ENCODE peak calls at places on chromosome 21, in ten cellular contexts. One of them, this sample, is unnamed.

GRCh38 chr21:15850645-15851044 is 120.9 kb downstream of the USP25 start:
- DNase-seq in cardiac muscle cell: peak
- DNase-seq in activated naive CD4-positive, alpha-beta T cell treated with Interleukin-2 at 50 U/mL for 16 hours: no peak
- DNase-seq in K562: no peak
- DNase-seq in NCI-H1436 treated with DMSO at 0.1 percent for 48 hours: no peak
- DNase-seq in central memory CD8-positive, alpha-beta T cell: no peak
- DNase-seq in GM10248: no peak
- DNase-seq in stimulated activated CD4-positive, alpha-beta T cell treated with anti-CD3 and anti-CD28 coated beads, Interleukin-15, amount 100 ng/mL, for 24 hours: no peak
- DNase-seq in fibroblast of lung: peak
- DNase-seq in stromal cell of bone marrow: peak
- DNase-seq in this sample: no peak

GRCh38 chr21:38989745-38990423 is 184.2 kb downstream of the ETS2 start:
- DNase-seq in cardiac muscle cell: peak
- DNase-seq in activated naive CD4-positive, alpha-beta T cell treated with Interleukin-2 at 50 U/mL for 16 hours: no peak
- DNase-seq in K562: no peak
- DNase-seq in NCI-H1436 treated with DMSO at 0.1 percent for 48 hours: no peak
- DNase-seq in central memory CD8-positive, alpha-beta T cell: no peak
- DNase-seq in GM10248: no peak
- DNase-seq in stimulated activated CD4-positive, alpha-beta T cell treated with anti-CD3 and anti-CD28 coated beads, Interleukin-15, amount 100 ng/mL, for 24 hours: no peak
- DNase-seq in fibroblast of lung: peak
- DNase-seq in stromal cell of bone marrow: peak
- DNase-seq in this sample: peak

GRCh38 chr21:37711294-37711844 is 204.9 kb downstream of the KCNJ6 start:
- DNase-seq in cardiac muscle cell: no peak
- DNase-seq in activated naive CD4-positive, alpha-beta T cell treated with Interleukin-2 at 50 U/mL for 16 hours: no peak
- DNase-seq in K562: no peak
- DNase-seq in NCI-H1436 treated with DMSO at 0.1 percent for 48 hours: no peak
- DNase-seq in central memory CD8-positive, alpha-beta T cell: no peak
- DNase-seq in GM10248: no peak
- DNase-seq in stimulated activated CD4-positive, alpha-beta T cell treated with anti-CD3 and anti-CD28 coated beads, Interleukin-15, amount 100 ng/mL, for 24 hours: no peak
- DNase-seq in fibroblast of lung: no peak
- DNase-seq in stromal cell of bone marrow: no peak
- DNase-seq in this sample: no peak

GRCh38 chr21:44695176-44695575 is 1.8 kb upstream of the KRTAP10-12 start:
- DNase-seq in cardiac muscle cell: no peak
- DNase-seq in activated naive CD4-positive, alpha-beta T cell treated with Interleukin-2 at 50 U/mL for 16 hours: no peak
- DNase-seq in K562: peak
- DNase-seq in NCI-H1436 treated with DMSO at 0.1 percent for 48 hours: no peak
- DNase-seq in central memory CD8-positive, alpha-beta T cell: no peak
- DNase-seq in GM10248: no peak
- DNase-seq in stimulated activated CD4-positive, alpha-beta T cell treated with anti-CD3 and anti-CD28 coated beads, Interleukin-15, amount 100 ng/mL, for 24 hours: no peak
- DNase-seq in fibroblast of lung: no peak
- DNase-seq in stromal cell of bone marrow: no peak
- DNase-seq in this sample: no peak

GRCh38 chr21:27532081-27532480 is 565.2 kb upstream of the ADAMTS5 start:
- DNase-seq in cardiac muscle cell: peak
- DNase-seq in activated naive CD4-positive, alpha-beta T cell treated with Interleukin-2 at 50 U/mL for 16 hours: no peak
- DNase-seq in K562: no peak
- DNase-seq in NCI-H1436 treated with DMSO at 0.1 percent for 48 hours: no peak
- DNase-seq in central memory CD8-positive, alpha-beta T cell: no peak
- DNase-seq in GM10248: no peak
- DNase-seq in stimulated activated CD4-positive, alpha-beta T cell treated with anti-CD3 and anti-CD28 coated beads, Interleukin-15, amount 100 ng/mL, for 24 hours: no peak
- DNase-seq in fibroblast of lung: peak
- DNase-seq in stromal cell of bone marrow: no peak
- DNase-seq in this sample: no peak

GRCh38 chr21:32046191-32046590 is 173.4 kb downstream of the HUNK start:
- DNase-seq in cardiac muscle cell: no peak
- DNase-seq in activated naive CD4-positive, alpha-beta T cell treated with Interleukin-2 at 50 U/mL for 16 hours: no peak
- DNase-seq in K562: no peak
- DNase-seq in NCI-H1436 treated with DMSO at 0.1 percent for 48 hours: no peak
- DNase-seq in central memory CD8-positive, alpha-beta T cell: no peak
- DNase-seq in GM10248: no peak
- DNase-seq in stimulated activated CD4-positive, alpha-beta T cell treated with anti-CD3 and anti-CD28 coated beads, Interleukin-15, amount 100 ng/mL, for 24 hours: no peak
- DNase-seq in fibroblast of lung: no peak
- DNase-seq in stromal cell of bone marrow: no peak
- DNase-seq in this sample: peak

GRCh38 chr21:38282921-38283320 is 26.1 kb downstream of the KCNJ15 start:
- DNase-seq in cardiac muscle cell: peak
- DNase-seq in activated naive CD4-positive, alpha-beta T cell treated with Interleukin-2 at 50 U/mL for 16 hours: no peak
- DNase-seq in K562: no peak
- DNase-seq in NCI-H1436 treated with DMSO at 0.1 percent for 48 hours: no peak
- DNase-seq in central memory CD8-positive, alpha-beta T cell: no peak
- DNase-seq in GM10248: no peak
- DNase-seq in stimulated activated CD4-positive, alpha-beta T cell treated with anti-CD3 and anti-CD28 coated beads, Interleukin-15, amount 100 ng/mL, for 24 hours: no peak
- DNase-seq in fibroblast of lung: peak
- DNase-seq in stromal cell of bone marrow: peak
- DNase-seq in this sample: no peak

GRCh38 chr21:14569868-14570267 is 23.8 kb upstream of the SAMSN1 start:
- DNase-seq in cardiac muscle cell: no peak
- DNase-seq in activated naive CD4-positive, alpha-beta T cell treated with Interleukin-2 at 50 U/mL for 16 hours: no peak
- DNase-seq in K562: no peak
- DNase-seq in NCI-H1436 treated with DMSO at 0.1 percent for 48 hours: no peak
- DNase-seq in central memory CD8-positive, alpha-beta T cell: no peak
- DNase-seq in GM10248: no peak
- DNase-seq in stimulated activated CD4-positive, alpha-beta T cell treated with anti-CD3 and anti-CD28 coated beads, Interleukin-15, amount 100 ng/mL, for 24 hours: no peak
- DNase-seq in fibroblast of lung: no peak
- DNase-seq in stromal cell of bone marrow: no peak
- DNase-seq in this sample: no peak

GRCh38 chr21:45529785-45530422 is 12.3 kb downstream of the SLC19A1 start:
- DNase-seq in cardiac muscle cell: no peak
- DNase-seq in activated naive CD4-positive, alpha-beta T cell treated with Interleukin-2 at 50 U/mL for 16 hours: no peak
- DNase-seq in K562: no peak
- DNase-seq in NCI-H1436 treated with DMSO at 0.1 percent for 48 hours: no peak
- DNase-seq in central memory CD8-positive, alpha-beta T cell: no peak
- DNase-seq in GM10248: no peak
- DNase-seq in stimulated activated CD4-positive, alpha-beta T cell treated with anti-CD3 and anti-CD28 coated beads, Interleukin-15, amount 100 ng/mL, for 24 hours: peak
- DNase-seq in fibroblast of lung: no peak
- DNase-seq in stromal cell of bone marrow: no peak
- DNase-seq in this sample: no peak

GRCh38 chr21:39047046-39047445 is 136.2 kb downstream of the PSMG1 start:
- DNase-seq in cardiac muscle cell: no peak
- DNase-seq in activated naive CD4-positive, alpha-beta T cell treated with Interleukin-2 at 50 U/mL for 16 hours: no peak
- DNase-seq in K562: no peak
- DNase-seq in NCI-H1436 treated with DMSO at 0.1 percent for 48 hours: no peak
- DNase-seq in central memory CD8-positive, alpha-beta T cell: no peak
- DNase-seq in GM10248: no peak
- DNase-seq in stimulated activated CD4-positive, alpha-beta T cell treated with anti-CD3 and anti-CD28 coated beads, Interleukin-15, amount 100 ng/mL, for 24 hours: no peak
- DNase-seq in fibroblast of lung: no peak
- DNase-seq in stromal cell of bone marrow: no peak
- DNase-seq in this sample: no peak

GRCh38 chr21:31310750-31311149 is 33.3 kb downstream of the TIAM1 start:
- DNase-seq in cardiac muscle cell: no peak
- DNase-seq in activated naive CD4-positive, alpha-beta T cell treated with Interleukin-2 at 50 U/mL for 16 hours: no peak
- DNase-seq in K562: no peak
- DNase-seq in NCI-H1436 treated with DMSO at 0.1 percent for 48 hours: peak
- DNase-seq in central memory CD8-positive, alpha-beta T cell: no peak
- DNase-seq in GM10248: no peak
- DNase-seq in stimulated activated CD4-positive, alpha-beta T cell treated with anti-CD3 and anti-CD28 coated beads, Interleukin-15, amount 100 ng/mL, for 24 hours: no peak
- DNase-seq in fibroblast of lung: peak
- DNase-seq in stromal cell of bone marrow: no peak
- DNase-seq in this sample: no peak

GRCh38 chr21:35366348-35367085 is 317.4 kb upstream of the RUNX1 start:
- DNase-seq in cardiac muscle cell: peak
- DNase-seq in activated naive CD4-positive, alpha-beta T cell treated with Interleukin-2 at 50 U/mL for 16 hours: no peak
- DNase-seq in K562: no peak
- DNase-seq in NCI-H1436 treated with DMSO at 0.1 percent for 48 hours: no peak
- DNase-seq in central memory CD8-positive, alpha-beta T cell: no peak
- DNase-seq in GM10248: no peak
- DNase-seq in stimulated activated CD4-positive, alpha-beta T cell treated with anti-CD3 and anti-CD28 coated beads, Interleukin-15, amount 100 ng/mL, for 24 hours: no peak
- DNase-seq in fibroblast of lung: peak
- DNase-seq in stromal cell of bone marrow: peak
- DNase-seq in this sample: no peak

GRCh38 chr21:33025471-33026298 is at the start of gene OLIG2:
- DNase-seq in cardiac muscle cell: no peak
- DNase-seq in activated naive CD4-positive, alpha-beta T cell treated with Interleukin-2 at 50 U/mL for 16 hours: no peak
- DNase-seq in K562: peak
- DNase-seq in NCI-H1436 treated with DMSO at 0.1 percent for 48 hours: no peak
- DNase-seq in central memory CD8-positive, alpha-beta T cell: no peak
- DNase-seq in GM10248: peak
- DNase-seq in stimulated activated CD4-positive, alpha-beta T cell treated with anti-CD3 and anti-CD28 coated beads, Interleukin-15, amount 100 ng/mL, for 24 hours: peak
- DNase-seq in fibroblast of lung: no peak
- DNase-seq in stromal cell of bone marrow: no peak
- DNase-seq in this sample: no peak

GRCh38 chr21:32256226-32256625 is 22.6 kb downstream of the MIS18A start:
- DNase-seq in cardiac muscle cell: no peak
- DNase-seq in activated naive CD4-positive, alpha-beta T cell treated with Interleukin-2 at 50 U/mL for 16 hours: no peak
- DNase-seq in K562: no peak
- DNase-seq in NCI-H1436 treated with DMSO at 0.1 percent for 48 hours: no peak
- DNase-seq in central memory CD8-positive, alpha-beta T cell: no peak
- DNase-seq in GM10248: no peak
- DNase-seq in stimulated activated CD4-positive, alpha-beta T cell treated with anti-CD3 and anti-CD28 coated beads, Interleukin-15, amount 100 ng/mL, for 24 hours: no peak
- DNase-seq in fibroblast of lung: no peak
- DNase-seq in stromal cell of bone marrow: no peak
- DNase-seq in this sample: no peak

This sample was measured in smooth muscle cell of the brain vasculature.